ENCODE peak calls at places on chromosome 22, in five cellular contexts. One of them, this sample, is unnamed. For H3K4me1, the result is how much of the 10 kb centered on the place peaks cover.

GRCh38 chr22:48779661-48780596 is 1047.7 kb downstream of the BRD1 start:
- DNase-seq in stomach: no peak
- DNase-seq in ovary: no peak
- DNase-seq in prostate gland: no peak
- DNase-seq in body of pancreas: no peak
- DNase-seq in this sample: no peak

GRCh38 chr22:37340331-37341262 is 58.3 kb downstream of the CYTH4 start:
- DNase-seq in ovary: no peak
- DNase-seq in stomach: no peak
- DNase-seq in body of pancreas: no peak
- DNase-seq in prostate gland: no peak
- DNase-seq in this sample: peak

GRCh38 chr22:42399315-42400271 is 32.6 kb downstream of the NFAM1 start:
- DNase-seq in prostate gland: no peak
- DNase-seq in body of pancreas: peak
- DNase-seq in ovary: no peak
- DNase-seq in stomach: peak
- DNase-seq in this sample: no peak

GRCh38 chr22:49152930-49153770 is 674.5 kb downstream of the BRD1 start:
- DNase-seq in stomach: no peak
- DNase-seq in ovary: no peak
- DNase-seq in prostate gland: no peak
- DNase-seq in body of pancreas: no peak
- DNase-seq in this sample: no peak

GRCh38 chr22:25780673-25781072 is 38.7 kb downstream of the MYO18B start:
- DNase-seq in prostate gland: no peak
- DNase-seq in ovary: no peak
- DNase-seq in body of pancreas: no peak
- DNase-seq in stomach: no peak
- DNase-seq in this sample: peak

GRCh38 chr22:26464312-26464711 is 19.3 kb downstream of the HPS4 start:
- DNase-seq in stomach: no peak
- DNase-seq in prostate gland: no peak
- DNase-seq in ovary: no peak
- DNase-seq in body of pancreas: no peak
- DNase-seq in this sample: no peak

GRCh38 chr22:41512421-41513194 is 31.7 kb downstream of the POLR3H start:
- DNase-seq in ovary: peak
- DNase-seq in body of pancreas: no peak
- DNase-seq in prostate gland: peak
- DNase-seq in stomach: no peak
- DNase-seq in this sample: peak

GRCh38 chr22:50705219-50705691 is 32.6 kb downstream of the SHANK3 start:
- DNase-seq in body of pancreas: peak
- DNase-seq in stomach: peak
- DNase-seq in ovary: peak
- DNase-seq in prostate gland: no peak
- DNase-seq in this sample: peak

GRCh38 chr22:41532908-41533825 is 11.1 kb downstream of the POLR3H start:
- DNase-seq in prostate gland: no peak
- DNase-seq in stomach: peak
- DNase-seq in ovary: peak
- DNase-seq in body of pancreas: peak
- DNase-seq in this sample: peak

GRCh38 chr22:41562461-41562860 is 1.7 kb downstream of the CSDC2 start:
- DNase-seq in prostate gland: no peak
- DNase-seq in stomach: no peak
- DNase-seq in ovary: no peak
- DNase-seq in body of pancreas: no peak
- DNase-seq in this sample: peak

GRCh38 chr22:29146771-29147170 is 58.9 kb upstream of the EMID1 start:
- DNase-seq in body of pancreas: no peak
- DNase-seq in ovary: no peak
- DNase-seq in stomach: peak
- DNase-seq in prostate gland: no peak
- DNase-seq in this sample: no peak

GRCh38 chr22:49207008-49207775 is 620.5 kb downstream of the BRD1 start:
- DNase-seq in stomach: peak
- DNase-seq in ovary: peak
- DNase-seq in prostate gland: no peak
- DNase-seq in body of pancreas: no peak
- DNase-seq in this sample: no peak

GRCh38 chr22:42376721-42377177 is 55.5 kb downstream of the NFAM1 start:
- DNase-seq in stomach: peak
- DNase-seq in body of pancreas: peak
- DNase-seq in ovary: peak
- DNase-seq in prostate gland: no peak
- DNase-seq in this sample: no peak

GRCh38 chr22:31492151-31492550 is 2.5 kb upstream of the EIF4ENIF1 start:
- DNase-seq in body of pancreas: no peak
- DNase-seq in prostate gland: no peak
- DNase-seq in ovary: no peak
- DNase-seq in stomach: no peak
- DNase-seq in this sample: no peak

GRCh38 chr22:31491218-31491962 is 1.7 kb upstream of the EIF4ENIF1 start:
- DNase-seq in body of pancreas: no peak
- DNase-seq in prostate gland: no peak
- DNase-seq in ovary: no peak
- DNase-seq in stomach: no peak
- DNase-seq in this sample: no peak

GRCh38 chr22:31489632-31490495 is at the start of gene EIF4ENIF1:
- DNase-seq in body of pancreas: peak
- DNase-seq in ovary: peak
- DNase-seq in stomach: peak
- DNase-seq in prostate gland: peak
- DNase-seq in this sample: peak

GRCh38 chr22:31488988-31489617 is 539 bp downstream of the EIF4ENIF1 start:
- DNase-seq in ovary: peak
- DNase-seq in body of pancreas: peak
- DNase-seq in stomach: peak
- DNase-seq in prostate gland: peak
- DNase-seq in this sample: no peak

GRCh38 chr22:31490496-31490925 is 869 bp upstream of the EIF4ENIF1 start:
- DNase-seq in stomach: peak
- DNase-seq in ovary: no peak
- DNase-seq in body of pancreas: peak
- DNase-seq in prostate gland: peak
- DNase-seq in this sample: peak
- TF ChIP-seq CTCF in stomach: no peak
- TF ChIP-seq CTCF in ovary: no peak
- TF ChIP-seq CTCF in body of pancreas: no peak
- TF ChIP-seq CTCF in prostate gland: no peak
- TF ChIP-seq CTCF in this sample: peak

GRCh38 chr22:19689408-19689807 is 24.9 kb upstream of the SEPTIN5 start:
- DNase-seq in prostate gland: no peak
- DNase-seq in stomach: no peak
- DNase-seq in ovary: no peak
- DNase-seq in body of pancreas: no peak
- DNase-seq in this sample: peak

GRCh38 chr22:19693581-19693980 is 20.7 kb upstream of the SEPTIN5 start:
- DNase-seq in ovary: no peak
- DNase-seq in body of pancreas: no peak
- DNase-seq in prostate gland: no peak
- DNase-seq in stomach: no peak
- DNase-seq in this sample: no peak

GRCh38 chr22:19693981-19694670 is 20.2 kb upstream of the SEPTIN5 start:
- DNase-seq in stomach: no peak
- DNase-seq in body of pancreas: no peak
- DNase-seq in prostate gland: no peak
- DNase-seq in ovary: no peak
- DNase-seq in this sample: peak

GRCh38 chr22:19691007-19691720 is 23.1 kb upstream of the SEPTIN5 start:
- DNase-seq in body of pancreas: no peak
- DNase-seq in prostate gland: no peak
- DNase-seq in ovary: no peak
- DNase-seq in stomach: no peak
- DNase-seq in this sample: peak

DNA sequence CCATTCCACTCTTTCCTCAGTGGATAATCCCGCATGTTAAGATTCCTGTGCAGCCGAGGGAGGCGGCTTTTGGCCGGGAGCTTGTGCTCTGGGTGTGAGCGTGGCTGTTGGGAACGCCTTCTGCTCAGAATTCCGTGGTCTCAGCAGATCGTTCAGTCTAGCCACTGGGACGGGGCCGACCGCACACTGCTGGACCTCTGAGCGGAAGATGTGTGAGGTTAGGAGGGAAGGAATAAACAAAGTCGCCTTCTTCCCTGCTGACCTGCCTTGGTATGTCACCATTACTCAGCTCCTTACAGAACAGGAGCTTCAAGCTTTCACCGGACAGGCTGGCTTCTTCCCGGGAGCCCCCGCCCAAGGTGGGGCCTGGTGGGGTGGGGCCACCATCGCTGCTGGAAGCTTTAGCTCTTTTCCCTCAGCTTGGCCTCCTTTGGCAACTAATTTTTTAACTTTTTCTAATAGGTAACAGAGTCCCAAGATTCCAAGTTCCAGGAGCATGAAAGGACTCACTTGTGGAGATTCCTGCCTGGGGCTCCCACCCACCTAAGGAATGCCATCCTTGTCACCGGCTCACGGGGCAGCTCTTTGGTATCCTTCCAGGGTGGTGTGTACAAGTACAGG is 22.5 kb upstream of the SEPTIN5 start:
- DNase-seq in ovary: no peak
- DNase-seq in prostate gland: no peak
- DNase-seq in stomach: no peak
- DNase-seq in body of pancreas: no peak
- DNase-seq in this sample: peak
- H3K27ac ChIP-seq in ovary: no peak
- H3K27ac ChIP-seq in prostate gland: peak
- H3K27ac ChIP-seq in stomach: peak
- H3K27ac ChIP-seq in body of pancreas: no peak
- H3K27ac ChIP-seq in this sample: no peak

GRCh38 chr22:19988965-19989724 is 27.5 kb downstream of the ARVCF start:
- DNase-seq in body of pancreas: no peak
- DNase-seq in ovary: no peak
- DNase-seq in stomach: no peak
- DNase-seq in prostate gland: no peak
- DNase-seq in this sample: peak
- H3K4me1 ChIP-seq in body of pancreas: under half
- H3K4me1 ChIP-seq in ovary: under half
- H3K4me1 ChIP-seq in stomach: under half
- H3K4me1 ChIP-seq in prostate gland: under half
- H3K4me1 ChIP-seq in this sample: under half

DNA sequence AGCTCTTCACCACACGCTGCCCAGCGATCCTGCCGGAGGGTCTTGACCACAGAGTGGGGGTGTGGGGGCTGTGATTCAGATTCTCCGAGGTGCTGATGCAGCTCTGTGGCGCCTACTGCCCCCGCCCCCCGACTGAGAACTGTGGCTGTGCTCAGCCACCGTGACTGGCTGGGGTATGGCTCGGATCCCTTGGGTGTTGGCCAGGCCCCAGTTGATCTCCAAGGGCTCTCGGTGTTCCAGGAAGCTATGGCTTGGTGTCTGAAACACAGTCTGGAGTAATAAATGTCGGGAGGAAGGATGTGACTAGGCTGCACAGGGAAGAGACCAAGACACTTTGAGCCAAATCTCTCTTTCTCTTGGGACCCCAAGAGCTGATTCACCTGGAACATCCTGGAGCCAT is 60.5 kb upstream of the RASD2 start:
- DNase-seq in body of pancreas: peak
- DNase-seq in prostate gland: peak
- DNase-seq in stomach: peak
- DNase-seq in ovary: peak
- DNase-seq in this sample: no peak
- TF ChIP-seq CTCF in body of pancreas: no peak
- TF ChIP-seq CTCF in prostate gland: no peak
- TF ChIP-seq CTCF in stomach: no peak
- TF ChIP-seq CTCF in ovary: no peak
- TF ChIP-seq CTCF in this sample: no peak

This sample was measured in osteoblast.